ENCODE peak calls at places on chromosomes 2 and 18, in four cellular contexts. F is foreskin fibroblast, Q is cardiac fibroblast, X is brain microvascular endothelial cell. M is an unnamed sample.

GRCh38 chr2:71548589-71549485 is 95.5 kb downstream of the DYSF start:
- DNase-seq in F (peak), Q (peak), X (peak), M (peak)

GRCh38 chr2:155377178-155377780 is 678.8 kb downstream of the KCNJ3 start:
- DNase-seq in F (peak), Q (peak), X (no peak), M (peak)

GRCh38 chr2:218000137-218000536 is 2.7 kb downstream of the TNS1 start:
- DNase-seq in F (peak), Q (peak), X (peak), M (peak)

GRCh38 chr2:166138144-166138543 is 10.3 kb upstream of the SCN1A start:
- DNase-seq in F (no peak), Q (no peak), X (no peak), M (no peak)

GRCh38 chr2:42084231-42084671 is 36.4 kb downstream of the PKDCC start:
- DNase-seq in F (peak), Q (peak), X (no peak), M (peak)

GRCh38 chr18:63603772-63604171 is 16.6 kb downstream of the SERPINB13 start:
- DNase-seq in F (peak), Q (no peak), X (peak), M (peak)

GRCh38 chr2:53939656-53940055 is 31.1 kb downstream of the PSME4 start:
- DNase-seq in F (no peak), Q (no peak), X (no peak), M (peak)

GRCh38 chr2:239882335-239882734 is 142.8 kb downstream of the NDUFA10 start:
- DNase-seq in F (peak), Q (peak), X (no peak), M (peak)

GRCh38 chr18:4847066-4847465 is 350.0 kb downstream of the AKAIN1 start:
- DNase-seq in F (no peak), Q (no peak), X (no peak), M (no peak)

GRCh38 chr2:68453761-68454360 is 13.2 kb downstream of the FBXO48 start:
- DNase-seq in F (no peak), Q (no peak), X (no peak), M (no peak)

GRCh38 chr2:36459725-36460137 is 104.2 kb downstream of the CRIM1 start:
- DNase-seq in F (peak), Q (peak), X (no peak), M (peak)

GRCh38 chr2:146666336-146666735 is 1178.5 kb upstream of the ACVR2A start:
- DNase-seq in F (peak), Q (peak), X (no peak), M (peak)

GRCh38 chr2:241843321-241844065 is 15.2 kb downstream of the PDCD1 start:
- DNase-seq in F (no peak), Q (no peak), X (no peak), M (no peak)

GRCh38 chr2:120954939-120955338 is 219.3 kb downstream of the GLI2 start:
- DNase-seq in F (no peak), Q (no peak), X (no peak), M (no peak)

GRCh38 chr2:48343571-48344440 is 186.1 kb upstream of the STON1 start:
- DNase-seq in F (peak), Q (peak), X (peak), M (peak)

GRCh38 chr18:2916184-2916583 is 69.4 kb downstream of the EMILIN2 start:
- DNase-seq in F (peak), Q (no peak), X (no peak), M (peak)

GRCh38 chr2:179460530-179460929 is 195.9 kb upstream of the SESTD1 start:
- DNase-seq in F (peak), Q (peak), X (peak), M (peak)

GRCh38 chr2:44549856-44550255 is 188.1 kb downstream of the CAMKMT start:
- DNase-seq in F (peak), Q (peak), X (peak), M (peak)

GRCh38 chr18:48891721-48892120 is 59.0 kb downstream of the SMAD7 start:
- DNase-seq in F (no peak), Q (no peak), X (no peak), M (no peak)

GRCh38 chr2:12440731-12441130 is 276.0 kb upstream of the TRIB2 start:
- DNase-seq in F (no peak), Q (no peak), X (no peak), M (no peak)

GRCh38 chr18:48543228-48543627 is 4.4 kb downstream of the CTIF start:
- DNase-seq in F (no peak), Q (no peak), X (no peak), M (no peak)

GRCh38 chr2:196592331-196592911 is 47.1 kb upstream of the CCDC150 start:
- DNase-seq in F (peak), Q (peak), X (peak), M (peak)

GRCh38 chr18:36311026-36311570 is 13.6 kb downstream of the FHOD3 start:
- DNase-seq in F (no peak), Q (no peak), X (no peak), M (no peak)

DNA sequence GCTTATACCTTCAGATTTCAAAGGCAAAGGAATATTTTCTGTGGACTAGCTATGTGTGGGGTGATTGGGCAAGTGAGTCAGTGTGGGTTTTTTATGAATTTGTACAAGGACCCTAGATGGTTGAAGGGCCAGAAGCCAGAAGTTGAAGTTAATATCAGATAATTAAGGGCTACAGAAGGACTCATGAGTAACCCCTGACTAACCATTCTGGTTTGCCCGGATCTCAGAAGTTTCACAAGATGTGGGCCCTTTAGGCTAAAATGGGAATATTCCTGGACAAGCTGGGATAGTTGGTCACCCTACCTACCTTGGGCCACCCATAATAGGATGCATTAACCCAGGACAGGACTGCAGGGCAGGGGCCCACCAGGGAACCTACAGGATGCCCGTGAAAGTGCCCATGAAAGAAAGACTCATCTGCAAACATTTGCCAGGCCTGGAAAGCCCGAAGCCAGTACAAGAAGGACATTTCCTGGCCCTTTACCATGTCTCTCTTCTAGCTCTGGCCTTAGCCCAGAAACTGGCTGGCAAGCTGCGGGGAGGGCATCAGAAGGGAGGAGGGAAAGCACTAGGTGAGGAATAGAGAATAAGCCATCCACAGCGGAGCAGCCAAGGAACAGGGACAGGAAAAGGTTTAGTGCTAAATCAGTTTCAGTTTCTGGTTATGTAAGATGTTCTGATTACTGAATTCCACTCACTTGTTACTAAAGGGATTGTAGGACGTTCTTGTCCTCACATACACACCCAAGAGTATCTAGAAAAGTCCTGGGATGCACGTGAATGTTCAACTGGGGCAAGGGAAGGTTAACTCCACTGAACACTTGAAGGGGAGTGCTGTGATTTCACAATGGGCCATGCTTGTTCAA is 33.6 kb downstream of the GCG start:
- DNase-seq in F (peak), Q (peak), X (peak), M (peak)
- H3K4me3 ChIP-seq in F (no peak), Q (no peak), X (no peak), M (no peak)

GRCh38 chr2:203934711-203935438 is 1.7 kb upstream of the ICOS start:
- DNase-seq in F (no peak), Q (no peak), X (no peak), M (no peak)

GRCh38 chr2:203935568-203935967 is 995 bp upstream of the ICOS start:
- DNase-seq in F (no peak), Q (no peak), X (no peak), M (no peak)

GRCh38 chr2:203936535-203936934 is at the start of gene ICOS:
- DNase-seq in F (no peak), Q (no peak), X (no peak), M (no peak)

GRCh38 chr2:203934006-203934632 is 2.4 kb upstream of the ICOS start:
- DNase-seq in F (no peak), Q (no peak), X (no peak), M (peak)

DNA sequence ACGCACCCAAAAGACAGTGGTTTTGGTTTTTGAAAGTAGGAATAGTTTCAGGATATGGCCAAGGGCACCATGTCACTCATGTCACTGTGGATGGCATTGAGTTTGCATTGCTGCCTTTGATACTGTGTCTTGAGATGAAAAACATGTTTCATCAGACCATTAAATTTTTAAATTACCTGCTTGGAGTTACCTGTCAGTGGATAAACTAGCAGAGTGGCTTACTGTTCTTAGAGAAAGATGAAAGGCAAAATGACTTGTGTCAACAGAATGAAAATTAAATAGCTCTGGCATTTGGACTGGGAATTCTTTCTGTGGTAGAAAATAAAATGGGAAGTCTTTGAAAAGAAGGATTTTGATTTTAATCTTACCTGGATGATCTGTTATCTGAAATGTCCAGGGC is 386 bp downstream of the ICOS start:
- DNase-seq in F (no peak), Q (no peak), X (no peak), M (no peak)
- H3K4me3 ChIP-seq in F (no peak), Q (no peak), X (no peak), M (no peak)

DNA sequence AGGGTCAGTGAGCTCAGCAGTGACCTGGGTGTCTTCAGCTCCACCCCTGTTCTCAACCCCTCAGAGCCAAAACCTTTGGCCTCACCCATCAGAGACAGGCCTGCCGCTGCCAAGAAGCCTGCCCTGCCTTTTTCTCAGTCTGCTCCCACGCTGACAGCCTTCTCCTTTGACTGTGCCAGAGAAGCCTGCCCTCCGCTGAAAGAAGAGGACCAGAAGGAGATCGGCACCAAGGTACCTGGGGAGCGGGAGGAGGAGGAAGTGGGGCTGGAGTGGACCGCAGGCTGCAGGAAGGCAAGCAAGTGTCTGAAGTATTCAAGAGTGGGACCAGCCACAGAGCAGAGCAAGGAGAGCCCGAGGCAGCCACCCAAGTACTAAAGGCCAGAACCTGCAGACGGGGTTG is 33.2 kb downstream of the TOGARAM2 start:
- DNase-seq in F (no peak), Q (no peak), X (no peak), M (no peak)
- H3K4me3 ChIP-seq in F (no peak), Q (no peak), X (no peak), M (no peak)

DNA sequence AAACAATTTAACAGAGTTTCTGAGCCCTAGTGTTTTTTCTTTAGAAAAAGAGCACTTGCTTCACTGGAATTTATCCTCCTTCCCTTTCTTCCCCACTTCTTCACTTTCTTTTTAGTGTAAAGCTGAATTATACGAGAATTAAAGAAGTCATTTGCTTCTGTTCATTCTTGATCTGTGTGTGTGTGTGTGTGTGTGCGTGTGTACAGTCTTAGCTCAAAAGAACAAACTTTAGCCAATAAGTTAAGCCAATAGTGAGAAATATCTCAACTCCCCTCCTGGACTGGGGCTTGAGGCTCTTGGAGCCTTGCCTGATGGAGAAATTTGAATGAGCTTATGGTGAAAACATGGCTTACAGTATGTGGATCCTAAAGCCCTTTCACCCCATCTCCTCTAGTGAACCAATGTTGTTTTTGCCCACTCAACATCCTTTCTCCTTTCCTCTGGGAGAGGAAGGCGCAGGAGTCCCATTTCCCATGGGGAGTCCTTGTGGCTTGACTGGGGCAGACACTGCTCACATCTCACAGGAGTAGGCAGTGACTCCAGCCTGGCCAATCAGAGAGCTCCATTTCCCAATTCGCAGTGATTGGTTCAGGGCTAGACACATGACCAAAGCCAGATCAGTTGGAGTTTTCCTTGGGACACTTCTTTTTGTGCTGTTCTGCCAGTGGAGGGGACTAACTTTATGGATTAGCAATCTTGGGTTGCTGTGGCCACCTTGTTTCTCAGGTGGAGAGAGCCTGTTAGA is 16.3 kb upstream of the MYO3B start:
- DNase-seq in F (no peak), Q (peak), X (no peak), M (no peak)
- H3K4me3 ChIP-seq in F (no peak), Q (no peak), X (no peak), M (no peak)

GRCh38 chr18:58669731-58670379 is 1.4 kb upstream of the MALT1 start:
- DNase-seq in F (peak), Q (no peak), X (peak), M (peak)
- H3K4me3 ChIP-seq in F (no peak), Q (no peak), X (no peak), M (no peak)

GRCh38 chr18:21997207-21998143 is 171.9 kb upstream of the GATA6 start:
- DNase-seq in F (peak), Q (peak), X (peak), M (peak)
- H3K4me3 ChIP-seq in F (no peak), Q (no peak), X (no peak), M (no peak)

GRCh38 chr2:73101626-73102256 is 11.0 kb downstream of the RAB11FIP5 start:
- DNase-seq in F (no peak), Q (no peak), X (no peak), M (no peak)

GRCh38 chr2:73104933-73105332 is 7.8 kb downstream of the RAB11FIP5 start:
- DNase-seq in F (no peak), Q (no peak), X (no peak), M (no peak)

GRCh38 chr2:73099486-73099885 is 13.3 kb downstream of the RAB11FIP5 start:
- DNase-seq in F (no peak), Q (no peak), X (no peak), M (no peak)

GRCh38 chr2:73103018-73103542 is 9.7 kb downstream of the RAB11FIP5 start:
- DNase-seq in F (no peak), Q (no peak), X (no peak), M (no peak)

DNA sequence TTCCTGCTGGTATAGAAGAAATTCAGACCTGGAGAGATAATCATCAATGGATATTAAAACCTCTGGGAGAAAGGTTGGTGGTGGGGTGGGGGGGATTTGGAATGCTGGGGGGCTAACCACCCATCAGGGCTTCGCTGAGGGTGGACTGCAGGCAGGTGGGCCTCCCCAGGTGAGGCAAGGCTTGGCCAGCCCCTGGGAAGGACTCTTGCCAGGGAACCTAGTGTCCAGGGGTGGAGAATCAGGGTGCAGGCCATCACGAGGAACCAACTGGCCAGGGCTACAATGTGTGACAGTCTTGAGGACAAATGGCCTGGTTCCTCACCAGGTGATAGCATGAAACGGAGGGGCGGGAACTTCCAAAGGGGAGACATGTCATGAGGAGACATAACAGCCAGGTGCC is 11.8 kb downstream of the RAB11FIP5 start:
- DNase-seq in F (no peak), Q (no peak), X (no peak), M (no peak)
- H3K4me3 ChIP-seq in F (no peak), Q (no peak), X (no peak), M (no peak)

GRCh38 chr18:28905509-28905908 is 728.6 kb upstream of the CDH2 start:
- DNase-seq in F (peak), Q (peak), X (peak), M (peak)

GRCh38 chr18:28904789-28905364 is 727.9 kb upstream of the CDH2 start:
- DNase-seq in F (no peak), Q (no peak), X (no peak), M (no peak)

DNA sequence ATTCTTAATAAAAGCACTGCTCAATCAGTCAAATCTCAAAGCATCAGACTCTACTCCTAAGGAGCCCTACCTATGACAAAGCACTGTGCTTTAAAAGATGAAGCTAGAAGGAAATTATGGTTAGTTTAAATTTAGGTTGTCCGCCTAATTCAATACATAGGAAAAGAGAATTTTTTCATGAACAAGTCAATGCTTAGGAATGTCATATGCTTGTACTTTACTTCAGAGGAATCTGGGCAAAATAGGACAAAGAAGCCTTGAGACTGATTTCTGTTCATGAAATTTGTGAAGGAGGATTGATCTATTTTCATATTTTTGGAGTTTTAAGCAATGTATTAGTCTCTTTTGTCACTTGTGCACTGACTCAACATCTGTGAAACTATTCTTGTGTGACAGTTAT is 726.4 kb upstream of the CDH2 start:
- DNase-seq in F (peak), Q (peak), X (no peak), M (peak)
- H3K4me3 ChIP-seq in F (no peak), Q (no peak), X (no peak), M (no peak)

GRCh38 chr18:5895886-5896740 is 791 bp upstream of the TMEM200C start:
- DNase-seq in F (peak), Q (no peak), X (no peak), M (no peak)
- H3K4me3 ChIP-seq in F (peak), Q (no peak), X (peak), M (peak)

M was measured in choroid plexus epithelial cell.